ENCODE peak calls at places on chromosomes 4 and X, in eight cellular contexts. Y is A549; T is kidney; U is cardiac muscle cell; S is body of pancreas; N is fibroblast of lung; K is CD8-positive, alpha-beta T cell; W is DND-41. D is an unnamed sample.

GRCh38 chrX:43559643-43560042 is 96.5 kb upstream of the MAOA start:
- DNase-seq in N (peak; percentile 9), T (no peak), Y (peak; percentile 41), S (peak; percentile 52), U (peak; percentile 61), K (peak; percentile 18), W (peak; percentile 66), D (peak; percentile 22)

GRCh38 chr4:138049350-138049749 is 192.8 kb downstream of the SLC7A11 start:
- DNase-seq in K (no peak), U (no peak), W (no peak), S (no peak), Y (no peak), N (peak; percentile 55), T (no peak), D (no peak)

GRCh38 chr4:101218346-101218745 is 129.0 kb downstream of the PPP3CA start:
- DNase-seq in Y (no peak), W (no peak), N (no peak), U (no peak), K (no peak), T (no peak), S (no peak), D (no peak)

GRCh38 chr4:26127851-26128337 is 192.9 kb upstream of the RBPJ start:
- DNase-seq in T (no peak), S (peak; percentile 87), N (no peak), U (no peak), W (no peak), Y (no peak), K (no peak), D (no peak)

GRCh38 chrX:153533041-153533565 is 15.7 kb downstream of the ATP2B3 start:
- DNase-seq in W (no peak), S (no peak), U (no peak), Y (no peak), T (no peak), K (no peak), N (peak; percentile 40), D (no peak)

GRCh38 chr4:152351080-152351479 is 184.8 kb downstream of the FBXW7 start:
- DNase-seq in Y (no peak), S (no peak), T (no peak), K (no peak), U (no peak), N (no peak), W (no peak), D (no peak)

GRCh38 chrX:45517090-45517973 is 316.7 kb upstream of the DIPK2B start:
- DNase-seq in W (no peak), Y (peak; percentile 36), U (peak; percentile 47), N (peak; percentile 86), K (no peak), T (no peak), S (no peak), D (peak; percentile 45)

GRCh38 chrX:20267924-20268701 is 1.4 kb upstream of the RPS6KA3 start:
- DNase-seq in T (peak; percentile 81), Y (no peak), S (peak; percentile 65), W (peak; percentile 4), K (peak; percentile 20), U (peak; percentile 63), N (peak; percentile 31), D (no peak)

GRCh38 chrX:115364625-115365024 is 75.1 kb downstream of the LUZP4 start:
- DNase-seq in W (no peak), S (no peak), Y (no peak), T (no peak), U (no peak), K (no peak), N (peak; percentile 36), D (no peak)

GRCh38 chr4:102308032-102308799 is 37.1 kb downstream of the SLC39A8 start:
- DNase-seq in U (peak; percentile 27), Y (peak; percentile 1), K (no peak), W (peak; percentile 66), T (no peak), N (no peak), S (no peak), D (peak; percentile 1)

GRCh38 chr4:22356996-22357596 is 158.8 kb downstream of the ADGRA3 start:
- DNase-seq in U (peak; percentile 57), K (no peak), T (no peak), W (no peak), Y (peak; percentile 13), S (no peak), N (peak; percentile 29), D (peak; percentile 9)

DNA sequence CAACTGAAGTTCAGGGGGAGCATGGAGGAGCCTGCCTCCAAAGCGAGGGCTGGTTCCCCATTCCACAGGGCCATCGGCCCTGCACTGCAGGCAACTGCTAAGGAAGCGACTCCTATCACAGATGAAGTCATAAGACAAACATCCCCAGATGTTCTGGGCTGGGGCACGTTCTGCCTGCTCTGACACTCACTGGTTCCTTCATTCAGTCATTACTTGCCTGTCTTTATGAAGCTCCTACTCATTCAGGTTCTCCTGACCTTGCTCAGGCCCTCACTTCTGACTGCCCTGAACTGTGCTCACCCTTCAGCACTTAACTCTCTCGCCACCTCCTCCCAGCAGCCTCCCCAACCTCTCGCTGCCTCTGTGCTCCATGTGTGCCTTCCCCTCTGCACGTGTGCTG is 2.5 kb upstream of the SLC2A9 start:
- DNase-seq in N (no peak), K (no peak), S (peak; percentile 31), U (no peak), W (no peak), T (no peak), Y (no peak), D (peak; percentile 54)
- H3K27ac ChIP-seq in N (no peak overlapping the region), K (no peak overlapping the region), S (no peak overlapping the region), U (no peak overlapping the region), W (no peak overlapping the region), T (peak overlapping the region; percentile 18), Y (no peak overlapping the region), D (no peak overlapping the region)

GRCh38 chr4:124712417-124713212 is at the start of gene ANKRD50:
- DNase-seq in T (peak; percentile 96), U (peak; percentile 99), K (peak; percentile 66), Y (peak; percentile 90), S (peak; percentile 91), W (peak; percentile 93), N (peak; percentile 95), D (peak; percentile 88)

GRCh38 chr4:124713213-124713592 is 671 bp upstream of the ANKRD50 start:
- DNase-seq in K (peak; percentile 21), U (peak; percentile 89), Y (peak; percentile 89), T (peak; percentile 86), W (peak; percentile 44), S (peak; percentile 67), N (peak; percentile 82), D (peak; percentile 64)

GRCh38 chr4:124710911-124711310 is 1.6 kb downstream of the ANKRD50 start:
- DNase-seq in N (peak; percentile 27), W (no peak), U (peak; percentile 28), Y (no peak), K (no peak), T (no peak), S (no peak), D (peak; percentile 6)

GRCh38 chr4:124710253-124710849 is 2.2 kb downstream of the ANKRD50 start:
- DNase-seq in Y (no peak), W (no peak), K (no peak), S (no peak), U (peak; percentile 31), N (peak; percentile 41), T (no peak), D (peak; percentile 3)

DNA sequence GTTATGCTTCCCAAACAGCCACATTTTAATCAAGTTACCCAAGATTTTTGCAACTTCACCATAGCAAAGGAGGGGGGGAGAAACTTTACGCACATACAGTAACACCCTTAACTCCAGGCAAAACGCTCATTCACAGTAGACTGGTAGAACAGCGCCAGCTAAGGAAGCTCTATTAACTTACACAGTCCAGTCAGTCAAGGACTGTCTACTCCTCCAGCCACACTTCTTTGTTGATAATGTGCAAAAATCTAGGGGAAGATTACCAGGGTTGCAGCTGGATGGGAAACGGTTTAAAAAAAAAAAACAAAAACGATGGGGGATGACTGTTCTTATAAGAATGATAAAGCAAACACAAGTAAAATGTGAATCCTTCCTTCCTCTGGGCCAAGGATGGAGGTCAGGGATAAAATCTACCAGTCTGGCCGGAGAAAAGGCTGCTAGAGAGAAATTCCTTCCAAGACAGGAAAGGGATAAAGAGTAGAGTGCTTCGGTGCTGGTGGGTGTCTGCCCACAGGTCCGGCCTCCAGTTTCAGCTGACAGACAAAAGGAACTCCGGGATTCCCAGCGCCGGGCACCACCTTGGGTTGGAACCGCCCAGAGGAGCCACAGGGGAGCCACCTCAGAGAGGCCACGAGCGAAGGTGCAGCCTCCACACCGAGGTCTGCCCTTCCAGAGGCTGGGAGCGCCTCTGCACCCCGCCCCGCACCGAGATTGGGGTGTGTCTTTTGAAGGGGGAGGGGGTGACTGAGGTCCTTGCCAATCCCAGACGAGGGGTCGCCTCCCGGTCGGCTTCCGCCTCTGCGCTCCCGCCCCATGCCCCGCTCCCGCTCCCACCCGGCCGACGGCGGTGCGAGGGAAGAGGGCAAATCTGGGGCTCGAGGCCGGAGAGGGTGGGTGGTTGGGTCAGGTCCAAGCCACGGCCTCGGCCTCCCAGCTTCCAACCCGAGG is 789 bp downstream of the ANKRD50 start:
- DNase-seq in K (peak; percentile 24), T (no peak), Y (peak; percentile 83), W (peak; percentile 77), S (peak; percentile 46), U (peak; percentile 81), N (peak; percentile 77), D (peak; percentile 70)
- H3K4me3 ChIP-seq in K (peak overlapping the region; percentile 72), T (peak overlapping the region; percentile 80), Y (peak overlapping the region; percentile 79), W (peak overlapping the region; percentile 85), S (peak overlapping the region; percentile 68), U (peak overlapping the region; percentile 78), N (peak overlapping the region; percentile 82), D (peak overlapping the region; percentile 83)

GRCh38 chrX:87583679-87584078 is 66.1 kb downstream of the KLHL4 start:
- DNase-seq in W (peak; percentile 3), N (no peak), S (no peak), Y (peak; percentile 42), T (no peak), U (peak; percentile 36), K (no peak), D (no peak)
- TF ChIP-seq CTCF in W (peak; percentile 48), N (peak; percentile 43), S (peak; percentile 21), Y (peak; percentile 26), T (no peak), U (peak; percentile 37), K (no peak), D (peak; percentile 60)

DNA sequence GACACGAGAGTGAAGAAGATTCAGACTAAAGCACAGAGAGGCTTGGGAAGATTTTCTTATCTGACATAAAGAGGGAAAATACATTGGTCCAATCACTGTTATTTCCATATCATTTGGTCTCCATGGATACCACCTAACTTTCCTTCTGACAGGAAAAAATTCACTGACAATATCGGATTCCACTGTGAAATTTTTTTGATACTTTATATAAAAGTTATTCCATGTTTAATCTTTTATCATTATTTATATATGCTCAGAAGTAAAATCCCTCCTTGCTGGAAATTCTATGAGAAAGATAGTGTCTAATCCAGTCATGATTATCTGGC is 3.6 kb downstream of the IRF2 start:
- DNase-seq in Y (no peak), W (no peak), S (no peak), T (no peak), K (no peak), N (no peak), U (no peak), D (no peak)
- H3K27ac ChIP-seq in Y (no peak overlapping the region), W (no peak overlapping the region), S (no peak overlapping the region), T (no peak overlapping the region), K (no peak overlapping the region), N (no peak overlapping the region), U (no peak overlapping the region), D (no peak overlapping the region)

GRCh38 chrX:136780738-136781137 is at the start of gene ARHGEF6:
- DNase-seq in T (no peak), K (peak; percentile 32), S (no peak), Y (no peak), N (no peak), U (no peak), W (peak; percentile 77), D (no peak)
- H3K4me3 ChIP-seq in T (peak within 1 kb of the TSS; percentile 55), K (peak within 1 kb of the TSS; percentile 67), S (no peak within 1 kb of the TSS), Y (no peak within 1 kb of the TSS), N (peak within 1 kb of the TSS; percentile 16), U (no peak within 1 kb of the TSS), W (peak within 1 kb of the TSS; percentile 56), D (peak within 1 kb of the TSS; percentile 3)

GRCh38 chrX:9961750-9962149 is 5.4 kb upstream of the CLDN34 start:
- DNase-seq in W (no peak), K (no peak), U (no peak), Y (no peak), T (no peak), N (no peak), S (no peak), D (no peak)
- TF ChIP-seq CTCF in W (no peak), K (no peak), U (no peak), Y (no peak), T (no peak), N (no peak), S (no peak), D (no peak)

D was measured in brain microvascular endothelial cell.